ENCODE peak calls at places on chromosomes 6 and 20, in eight cellular contexts. K is HEK293T; M is effector CD4-positive, alpha-beta T cell; Z is amygdala; L is stimulated activated CD4-positive, alpha-beta T cell treated with anti-CD3 and anti-CD28 coated beads, Interleukin-15, amount 100 ng/mL, for 48 hours; C is pancreas; A is stimulated activated CD8-positive, alpha-beta memory T cell treated with anti-CD3 and anti-CD28 coated beads, Interleukin-15, amount 100 ng/mL, for 4 hours; H is RWPE1. T is an unnamed sample.

GRCh38 chr6:163243691-163244505 is 170.6 kb upstream of the QKI start:
- DNase-seq in L (no peak), K (no peak), C (no peak), Z (no peak), M (no peak), H (no peak), A (no peak), T (no peak)

GRCh38 chr6:134722996-134723871 is 226.7 kb downstream of the ALDH8A1 start:
- DNase-seq in L (no peak), H (no peak), Z (no peak), C (no peak), K (peak), A (no peak), M (no peak), T (no peak)

GRCh38 chr6:164107297-164107995 is 692.9 kb downstream of the QKI start:
- DNase-seq in L (no peak), Z (no peak), M (no peak), A (no peak), C (no peak), H (no peak), K (no peak), T (no peak)

GRCh38 chr20:36644032-36644712 is 1.8 kb downstream of the SLA2 start:
- DNase-seq in C (no peak), Z (no peak), K (no peak), L (peak), H (no peak), M (peak), A (peak), T (no peak)

GRCh38 chr6:46606318-46606717 is 46.3 kb downstream of the CYP39A1 start:
- DNase-seq in M (no peak), L (no peak), H (no peak), Z (no peak), A (no peak), C (no peak), K (no peak), T (peak)

GRCh38 chr20:22974354-22974753 is 60.8 kb upstream of the SSTR4 start:
- DNase-seq in L (no peak), Z (no peak), K (peak), H (peak), M (no peak), A (no peak), C (no peak), T (no peak)

GRCh38 chr6:6697620-6698019 is 109.1 kb downstream of the LY86 start:
- DNase-seq in A (no peak), M (no peak), C (no peak), Z (no peak), K (no peak), L (no peak), H (no peak), T (no peak)

GRCh38 chr20:61835301-61835700 is 230.4 kb downstream of the TAF4 start:
- DNase-seq in C (no peak), K (no peak), M (no peak), A (no peak), L (no peak), Z (no peak), H (no peak), T (no peak)

GRCh38 chr6:5214570-5215052 is 46.1 kb downstream of the LYRM4 start:
- DNase-seq in Z (no peak), M (no peak), C (no peak), A (no peak), H (no peak), K (peak), L (peak), T (peak)

T was measured in SHP77.